ENCODE peak calls at places on chromosomes 4 and X, in ten cellular contexts. A, D, V, U, F, H, L, C, P and S are unnamed samples.

GRCh38 chr4:38868055-38868965 is 704 bp downstream of the FAM114A1 start:
- DNase-seq in F (peak; percentile 41), H (peak; percentile 57), V (peak; percentile 61), D (no peak), L (no peak), P (no peak), U (no peak), A (peak; percentile 57), C (peak; percentile 9), S (no peak)

GRCh38 chr4:180913750-180914149 is 1329.5 kb upstream of the TENM3 start:
- DNase-seq in L (no peak), D (no peak), P (no peak), U (no peak), F (no peak), H (no peak), V (no peak), A (no peak), C (peak; percentile 1), S (no peak)

GRCh38 chr4:13523105-13523477 is 21.2 kb downstream of the NKX3-2 start:
- DNase-seq in V (no peak), F (no peak), H (no peak), P (no peak), A (no peak), D (no peak), U (no peak), C (no peak), L (no peak), S (no peak)

GRCh38 chr4:77072195-77072753 is 3.5 kb downstream of the CCNI start:
- DNase-seq in V (no peak), P (no peak), D (no peak), A (no peak), F (no peak), L (no peak), U (no peak), H (no peak), C (no peak), S (peak; percentile 73)

GRCh38 chr4:62070291-62070852 is 870.2 kb downstream of the ADGRL3 start:
- DNase-seq in U (no peak), C (no peak), F (no peak), V (peak; percentile 33), L (no peak), A (no peak), P (no peak), H (no peak), D (no peak), S (no peak)

GRCh38 chr4:133969202-133969873 is 232.3 kb downstream of the PABPC4L start:
- DNase-seq in D (peak; percentile 2), H (no peak), F (peak; percentile 38), U (peak; percentile 86), L (no peak), V (no peak), A (peak; percentile 13), C (no peak), P (no peak), S (peak; percentile 37)

GRCh38 chrX:18422325-18422724 is 3.1 kb upstream of the CDKL5 start:
- DNase-seq in L (no peak), H (no peak), A (no peak), V (no peak), C (no peak), F (no peak), D (no peak), U (no peak), P (no peak), S (peak; percentile 33)

GRCh38 chrX:52280812-52281211 is 88.0 kb upstream of the XAGE2 start:
- DNase-seq in U (no peak), A (no peak), H (no peak), F (no peak), P (no peak), V (no peak), L (no peak), C (no peak), D (no peak), S (no peak)

GRCh38 chr4:26361287-26361686 is 40.5 kb downstream of the RBPJ start:
- DNase-seq in V (no peak), A (no peak), L (no peak), D (no peak), H (no peak), C (no peak), U (no peak), F (no peak), P (no peak), S (no peak)

GRCh38 chr4:26362745-26363439 is 42.1 kb downstream of the RBPJ start:
- DNase-seq in U (no peak), C (no peak), L (no peak), H (no peak), F (no peak), P (no peak), D (no peak), A (no peak), V (no peak), S (no peak)

GRCh38 chr4:26365537-26366150 is 44.8 kb downstream of the RBPJ start:
- DNase-seq in C (no peak), A (no peak), F (no peak), D (peak; percentile 42), V (no peak), L (no peak), P (no peak), U (no peak), H (no peak), S (no peak)

GRCh38 chr4:26360273-26360672 is 39.5 kb downstream of the RBPJ start:
- DNase-seq in V (no peak), C (no peak), H (no peak), L (no peak), P (no peak), F (no peak), D (no peak), U (no peak), A (no peak), S (no peak)

DNA sequence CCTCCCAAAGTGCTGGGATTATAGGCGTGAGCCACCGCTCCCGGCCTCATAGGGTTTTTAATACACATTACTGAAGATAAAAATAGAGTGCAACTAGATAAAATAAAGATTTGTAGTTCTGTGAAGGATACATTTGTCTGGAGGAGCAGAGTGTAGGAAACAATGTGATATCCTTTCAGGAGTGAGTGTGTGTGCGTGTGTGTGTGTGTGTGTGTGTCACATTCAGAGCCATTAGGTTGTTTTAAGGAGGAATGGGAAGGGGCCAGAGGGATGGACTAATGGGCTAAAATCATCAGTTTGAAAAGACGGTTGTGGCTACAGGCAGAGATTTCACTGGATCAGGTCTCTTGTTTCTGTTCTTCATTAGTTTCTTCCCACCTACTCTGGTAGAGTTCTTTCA is 40.0 kb downstream of the RBPJ start:
- DNase-seq in L (no peak), H (no peak), U (no peak), A (no peak), F (no peak), P (no peak), C (peak; percentile 9), V (no peak), D (no peak), S (no peak)
- H3K27ac ChIP-seq in L (no peak overlapping the region), H (peak overlapping the region; percentile 4), U (no peak overlapping the region), A (no peak overlapping the region), F (peak overlapping the region; percentile 37), P (no peak overlapping the region), C (no peak overlapping the region), V (no peak overlapping the region), D (peak overlapping the region; percentile 26), S (no peak overlapping the region)

GRCh38 chr4:7909966-7910720 is 29.5 kb downstream of the AFAP1 start:
- DNase-seq in P (no peak), D (no peak), A (no peak), C (no peak), F (no peak), V (no peak), H (no peak), L (no peak), U (no peak), S (no peak)

GRCh38 chr4:7908668-7909067 is 31.0 kb downstream of the AFAP1 start:
- DNase-seq in H (no peak), L (no peak), D (no peak), F (no peak), P (no peak), U (no peak), A (no peak), V (no peak), C (no peak), S (no peak)

GRCh38 chr4:7911044-7911578 is 28.6 kb downstream of the AFAP1 start:
- DNase-seq in C (peak; percentile 45), H (no peak), L (peak; percentile 24), V (no peak), U (no peak), A (peak; percentile 29), D (peak; percentile 67), F (peak; percentile 89), P (no peak), S (no peak)

GRCh38 chr4:7910721-7911015 is 29.0 kb downstream of the AFAP1 start:
- DNase-seq in V (no peak), C (no peak), U (no peak), P (no peak), D (no peak), H (no peak), F (no peak), L (no peak), A (no peak), S (no peak)

DNA sequence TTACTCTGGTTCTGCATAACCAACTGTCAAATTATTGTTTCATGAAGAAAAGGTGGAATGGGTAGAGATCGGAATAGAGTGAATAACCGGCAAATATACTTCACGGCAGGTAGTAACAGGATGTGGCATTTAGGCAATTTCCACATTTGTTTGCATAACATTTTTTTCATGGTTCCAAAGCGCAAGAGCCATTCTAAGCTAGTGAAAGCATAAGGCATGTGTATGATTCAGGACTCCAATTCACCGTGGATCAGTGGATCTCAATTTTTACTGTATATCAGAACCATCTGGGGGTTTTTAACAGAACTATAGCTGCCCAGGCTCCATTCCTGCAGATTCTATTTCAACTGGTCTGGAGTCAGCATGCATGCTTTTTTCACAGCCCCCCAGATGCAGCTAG is 30.2 kb downstream of the AFAP1 start:
- DNase-seq in C (no peak), V (no peak), D (no peak), P (no peak), U (no peak), A (no peak), L (no peak), H (no peak), F (no peak), S (no peak)
- H3K27ac ChIP-seq in C (no peak overlapping the region), V (peak overlapping the region; percentile 31), D (peak overlapping the region; percentile 97), P (peak overlapping the region; percentile 92), U (no peak overlapping the region), A (peak overlapping the region; percentile 51), L (peak overlapping the region; percentile 74), H (peak overlapping the region; percentile 77), F (peak overlapping the region; percentile 99), S (no peak overlapping the region)

DNA sequence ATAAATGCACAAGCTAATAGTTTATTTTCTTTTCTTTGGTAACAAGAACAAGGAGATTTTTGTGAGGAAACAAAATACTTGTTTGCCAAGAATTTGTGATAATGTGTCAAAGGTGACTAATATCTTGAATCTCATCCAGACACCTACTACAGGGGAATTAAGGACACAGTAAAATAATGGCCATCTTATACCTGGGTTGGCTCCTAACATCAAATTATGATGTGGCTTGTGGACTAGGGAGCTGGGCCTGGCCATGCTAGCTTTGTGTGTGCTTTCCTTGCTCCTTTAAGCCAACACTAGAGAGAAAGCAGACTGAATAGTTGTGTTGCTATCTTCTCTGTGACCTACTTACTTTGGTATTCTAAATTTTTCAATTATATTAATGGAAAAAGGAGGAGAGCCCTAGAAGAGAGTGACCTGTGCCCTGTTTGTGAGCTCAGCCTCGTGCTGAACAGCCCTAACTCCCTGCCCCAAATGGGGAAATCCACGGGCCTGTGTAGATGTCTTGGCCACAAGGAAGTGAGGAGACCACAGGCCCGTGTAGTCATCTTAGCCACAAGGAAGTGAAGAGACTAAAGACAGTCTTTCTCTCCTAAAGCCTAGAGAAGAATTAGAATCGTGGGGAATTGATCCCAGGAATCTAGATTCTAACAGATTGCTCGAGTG is 23.3 kb downstream of the ARHGAP24 start:
- DNase-seq in V (peak; percentile 82), D (no peak), P (no peak), H (peak; percentile 40), A (no peak), F (no peak), L (no peak), C (no peak), U (no peak), S (peak; percentile 68)
- H3K27ac ChIP-seq in V (peak overlapping the region; percentile 57), D (peak overlapping the region; percentile 58), P (peak overlapping the region; percentile 18), H (no peak overlapping the region), A (peak overlapping the region; percentile 74), F (no peak overlapping the region), L (no peak overlapping the region), C (no peak overlapping the region), U (no peak overlapping the region), S (peak overlapping the region; percentile 80)

GRCh38 chrX:2705036-2705435 is 13.9 kb downstream of the CD99 start:
- DNase-seq in D (no peak), L (peak; percentile 40), F (no peak), V (no peak), H (no peak), P (no peak), U (peak; percentile 63), C (no peak), A (no peak), S (no peak)

GRCh38 chrX:2708016-2708415 is 16.9 kb downstream of the CD99 start:
- DNase-seq in C (no peak), V (no peak), D (no peak), U (peak; percentile 40), L (no peak), H (no peak), F (no peak), A (no peak), P (no peak), S (no peak)

GRCh38 chrX:2705461-2705860 is 14.4 kb downstream of the CD99 start:
- DNase-seq in V (no peak), U (no peak), H (no peak), A (no peak), L (no peak), F (no peak), C (no peak), D (no peak), P (no peak), S (no peak)

GRCh38 chrX:2708601-2709200 is 17.6 kb downstream of the CD99 start:
- DNase-seq in U (peak; percentile 43), L (no peak), D (no peak), H (no peak), A (no peak), F (no peak), V (peak; percentile 74), C (no peak), P (no peak), S (no peak)

DNA sequence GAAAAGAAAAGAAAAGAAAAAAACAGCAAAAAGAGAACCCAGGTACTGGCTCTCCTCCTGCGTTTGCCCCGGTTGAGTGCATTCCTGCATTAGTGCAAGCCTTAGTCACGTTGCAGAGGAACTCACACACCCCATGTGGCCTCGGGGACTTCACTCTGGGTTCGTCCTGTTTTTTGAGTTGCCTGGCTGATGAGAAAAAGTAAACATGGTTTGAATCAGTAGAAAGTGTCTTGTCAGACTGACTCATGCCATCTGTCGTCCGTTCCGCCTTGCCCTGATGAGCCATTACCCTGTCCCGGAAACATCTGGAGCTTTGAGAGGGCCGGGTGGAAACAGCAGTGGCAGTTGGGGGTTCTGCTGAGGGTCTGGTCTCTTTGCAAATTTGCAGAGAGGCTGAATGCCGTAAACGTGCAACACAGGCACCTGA is 16.3 kb downstream of the CD99 start:
- DNase-seq in P (peak; percentile 95), U (peak; percentile 94), F (no peak), A (peak; percentile 34), L (peak; percentile 33), V (peak; percentile 91), C (no peak), H (peak; percentile 57), D (peak; percentile 67), S (peak; percentile 92)
- H3K27ac ChIP-seq in P (peak overlapping the region; percentile 86), U (peak overlapping the region; percentile 90), F (peak overlapping the region; percentile 54), A (peak overlapping the region; percentile 13), L (no peak overlapping the region), V (peak overlapping the region; percentile 72), C (no peak overlapping the region), H (peak overlapping the region; percentile 77), D (peak overlapping the region; percentile 90), S (peak overlapping the region; percentile 84)